ENCODE peak calls at places on chromosomes 4 and X, in six cellular contexts. K, X, E, S, Q and T are unnamed samples.

GRCh38 chr4:176406736-176407135 is 87.0 kb downstream of the SPCS3 start:
- DNase-seq in X (peak), E (peak), Q (no peak), K (no peak), S (no peak), T (no peak)

GRCh38 chrX:134727363-134727762 is 69.1 kb upstream of the PLAC1 start:
- DNase-seq in K (no peak), Q (no peak), X (no peak), E (peak), S (no peak), T (no peak)

GRCh38 chrX:42119076-42119475 is 195.7 kb upstream of the CASK start:
- DNase-seq in S (peak), K (no peak), E (peak), Q (peak), X (peak), T (no peak)

GRCh38 chr4:121138014-121138413 is 26.1 kb downstream of the TNIP3 start:
- DNase-seq in K (no peak), X (no peak), Q (no peak), S (no peak), E (no peak), T (no peak)

GRCh38 chr4:47213539-47213938 is 182.2 kb downstream of the GABRB1 start:
- DNase-seq in X (no peak), S (no peak), K (no peak), E (no peak), Q (no peak), T (no peak)

GRCh38 chr4:140012688-140013087 is 141.3 kb downstream of the MAML3 start:
- DNase-seq in K (peak), X (peak), S (peak), Q (peak), E (peak), T (peak)

GRCh38 chrX:132266583-132267355 is 47.5 kb upstream of the RAP2C start:
- DNase-seq in K (no peak), Q (peak), X (peak), E (peak), S (no peak), T (no peak)

GRCh38 chr4:80069837-80070788 is 2.9 kb downstream of the ANTXR2 start:
- DNase-seq in K (no peak), Q (no peak), X (peak), S (no peak), E (peak), T (no peak)

GRCh38 chr4:140963883-140964282 is 169.4 kb downstream of the RNF150 start:
- DNase-seq in K (no peak), E (no peak), S (no peak), Q (no peak), X (no peak), T (no peak)

GRCh38 chr4:97530676-97531075 is 612.6 kb downstream of the STPG2 start:
- DNase-seq in K (no peak), Q (no peak), E (no peak), X (peak), S (no peak), T (no peak)

GRCh38 chr4:8762356-8762755 is 109.3 kb downstream of the HMX1 start:
- DNase-seq in E (peak), S (no peak), K (no peak), X (no peak), Q (no peak), T (no peak)

GRCh38 chrX:103215037-103215767 is at the start of gene BEX4:
- DNase-seq in S (no peak), X (peak), Q (peak), E (peak), K (peak), T (peak)

GRCh38 chrX:30488092-30488491 is 89.5 kb downstream of the TASL start:
- DNase-seq in E (peak), S (no peak), Q (peak), X (no peak), K (no peak), T (peak)

GRCh38 chrX:46485897-46486296 is 59.3 kb downstream of the ZNF674 start:
- DNase-seq in Q (no peak), S (no peak), E (no peak), K (no peak), X (no peak), T (no peak)

GRCh38 chrX:28058906-28059305 is 77.7 kb upstream of the DCAF8L1 start:
- DNase-seq in S (no peak), K (peak), X (no peak), E (no peak), Q (peak), T (no peak)

GRCh38 chrX:10512258-10512657 is 108.1 kb downstream of the MID1 start:
- DNase-seq in S (peak), E (peak), Q (peak), K (no peak), X (peak), T (no peak)

GRCh38 chrX:53768451-53769246 is 82.1 kb upstream of the HUWE1 start:
- DNase-seq in E (no peak), X (no peak), S (no peak), K (no peak), Q (no peak), T (no peak)

GRCh38 chr4:90503677-90504076 is 376.5 kb downstream of the CCSER1 start:
- DNase-seq in K (no peak), Q (no peak), E (peak), S (no peak), X (no peak), T (no peak)

GRCh38 chr4:73189274-73189810 is 69.3 kb downstream of the ANKRD17 start:
- DNase-seq in X (peak), K (no peak), Q (no peak), E (no peak), S (no peak), T (no peak)

GRCh38 chr4:73185903-73186302 is 72.7 kb downstream of the ANKRD17 start:
- DNase-seq in E (no peak), Q (no peak), X (no peak), K (no peak), S (no peak), T (no peak)

GRCh38 chr4:73193155-73193554 is 65.4 kb downstream of the ANKRD17 start:
- DNase-seq in S (no peak), K (no peak), E (no peak), Q (no peak), X (no peak), T (peak)

DNA sequence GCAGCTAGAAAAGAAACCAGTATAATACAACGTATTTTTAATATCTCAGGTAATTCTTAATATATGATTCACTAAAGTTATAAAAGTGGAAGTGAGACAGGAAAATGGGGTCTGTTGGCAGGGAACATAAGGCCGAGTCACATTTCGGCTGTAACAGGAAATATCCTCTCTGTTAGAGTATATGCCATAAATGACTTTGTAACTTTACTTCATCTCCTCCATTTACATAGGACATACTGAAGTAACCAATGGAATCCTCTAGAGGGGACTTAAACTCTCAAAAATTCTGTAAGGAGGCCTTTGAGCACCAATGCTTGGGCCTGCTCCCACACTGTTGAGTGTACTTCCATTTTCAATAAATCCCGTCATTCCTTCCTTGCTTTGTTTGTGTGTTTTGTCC is 71.3 kb downstream of the ANKRD17 start:
- DNase-seq in K (no peak), S (no peak), Q (peak), X (peak), E (peak), T (no peak)
- TF ChIP-seq CTCF in K (no peak), S (no peak), Q (peak), X (no peak), E (no peak), T (no peak)

DNA sequence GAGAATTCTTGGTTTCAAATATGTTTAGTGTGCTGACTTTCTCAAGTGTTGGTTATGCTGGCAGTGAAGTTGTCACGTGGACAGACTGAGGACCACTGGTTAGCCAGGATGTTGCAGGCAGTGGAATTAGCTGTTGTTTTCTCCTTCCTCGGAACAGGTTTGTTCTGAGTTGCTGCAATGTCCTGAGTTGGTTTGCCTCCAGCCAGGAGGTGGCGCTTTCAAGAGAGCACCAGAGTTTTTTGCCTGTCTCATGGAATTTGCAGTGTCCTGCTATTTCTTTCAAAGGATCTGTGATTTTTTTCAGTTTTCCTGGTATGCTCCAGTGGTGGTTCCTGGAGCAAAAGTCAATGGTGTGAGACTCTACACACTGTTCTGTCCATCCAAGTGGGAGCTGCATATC is 158.1 kb upstream of the CXorf66 start:
- DNase-seq in E (no peak), Q (peak), S (no peak), K (no peak), X (peak), T (no peak)
- TF ChIP-seq CTCF in E (no peak), Q (peak), S (peak), K (no peak), X (no peak), T (peak)

DNA sequence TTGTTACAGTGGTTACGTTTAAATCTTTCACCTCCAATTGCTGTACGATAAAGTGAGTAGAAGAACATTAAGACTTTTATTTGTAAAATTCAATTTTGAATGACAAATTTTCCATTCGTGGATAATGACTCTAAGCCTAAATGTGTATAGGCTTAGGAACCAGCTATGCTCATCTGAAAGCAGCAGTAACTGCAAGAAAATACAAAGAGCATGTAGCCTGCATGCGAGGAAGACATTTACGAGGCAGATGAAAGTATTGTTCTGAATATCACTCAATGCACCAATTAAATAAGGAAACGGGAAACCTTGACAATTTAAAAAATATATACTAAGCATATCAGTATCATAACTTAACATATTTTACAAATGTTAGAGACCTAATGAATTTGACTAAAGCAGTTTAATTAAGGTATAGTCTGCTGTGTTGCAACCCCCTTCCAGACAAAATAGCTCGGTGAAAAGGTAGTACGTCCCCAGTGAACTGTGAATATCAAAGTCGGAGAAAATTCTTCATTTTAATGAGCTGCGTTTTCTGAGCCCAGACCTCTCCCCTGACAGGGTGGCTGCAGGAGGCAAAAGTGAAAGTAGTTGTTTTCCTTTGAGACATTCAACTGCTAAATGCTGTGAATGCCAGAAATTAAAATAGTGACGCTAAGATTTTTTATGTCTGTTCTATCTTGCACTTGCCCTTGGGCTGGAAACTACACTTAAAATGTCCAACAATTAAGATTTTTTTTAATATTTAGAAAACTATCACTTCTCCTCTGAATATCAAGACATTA is 1236.5 kb upstream of the TENM3 start:
- DNase-seq in S (no peak), K (no peak), E (peak), Q (no peak), X (peak), T (no peak)
- TF ChIP-seq CTCF in S (no peak), K (no peak), E (no peak), Q (no peak), X (no peak), T (no peak)

DNA sequence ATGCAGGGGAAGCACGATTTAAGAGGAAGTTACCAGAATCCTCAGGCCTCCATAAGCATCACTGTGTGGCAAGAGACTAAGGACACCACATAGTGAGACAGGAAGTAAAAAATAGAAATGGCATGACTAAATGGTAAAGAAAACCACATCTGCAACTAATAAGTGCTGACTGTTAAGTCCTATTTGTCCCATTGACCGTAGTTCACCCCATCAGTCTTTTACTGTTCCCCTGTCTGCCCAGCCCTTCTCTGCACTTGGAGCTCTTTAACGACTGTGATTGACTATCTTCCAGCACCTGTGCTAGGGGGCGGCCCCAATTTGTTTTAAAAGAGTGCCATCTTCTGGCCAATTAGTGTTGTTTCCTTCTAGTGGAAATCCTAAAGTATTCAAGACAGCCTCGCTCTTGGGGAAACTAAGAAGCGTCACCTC is 94.2 kb downstream of the MAOA start:
- DNase-seq in K (peak), X (peak), E (peak), S (no peak), Q (peak), T (peak)
- TF ChIP-seq CTCF in K (peak), X (peak), E (peak), S (peak), Q (peak), T (peak)

GRCh38 chr4:16752150-16752549 is 146.3 kb downstream of the LDB2 start:
- DNase-seq in S (no peak), K (no peak), Q (peak), X (no peak), E (peak), T (no peak)
- TF ChIP-seq CTCF in S (no peak), K (no peak), Q (peak), X (no peak), E (peak), T (no peak)

GRCh38 chr4:189202182-189202868 is 738.3 kb upstream of the FRG1 start:
- DNase-seq in Q (peak), E (peak), X (peak), K (peak), S (no peak), T (peak)
- TF ChIP-seq CTCF in Q (peak), E (peak), X (peak), K (peak), S (peak), T (peak)